ENCODE peak calls at places on chromosome 3, in eight cellular contexts. X, U, P, E, J, D, K and Q are unnamed samples.

GRCh38 chr3:57796261-57796660 is 40.2 kb downstream of the SLMAP start:
- DNase-seq in X (no peak), U (no peak), P (no peak), E (no peak), J (no peak), D (no peak), K (no peak), Q (no peak)

GRCh38 chr3:32419766-32420137 is 28.1 kb downstream of the CMTM7 start:
- DNase-seq in X (no peak), U (no peak), P (no peak), E (no peak), J (no peak), D (no peak), K (no peak), Q (no peak)

GRCh38 chr3:120348065-120348980 is 831 bp downstream of the LRRC58 start:
- DNase-seq in X (peak), U (no peak), P (no peak), E (no peak), J (no peak), D (no peak), K (no peak), Q (peak)

GRCh38 chr3:183527421-183527979 is 28.0 kb downstream of the KLHL6 start:
- DNase-seq in X (peak), U (no peak), P (no peak), E (no peak), J (no peak), D (no peak), K (no peak), Q (no peak)

GRCh38 chr3:48128779-48129178 is 59.4 kb downstream of the CDC25A start:
- DNase-seq in X (no peak), U (no peak), P (no peak), E (no peak), J (no peak), D (no peak), K (no peak), Q (no peak)

GRCh38 chr3:192169332-192169915 is 557.9 kb downstream of the FGF12 start:
- DNase-seq in X (no peak), U (no peak), P (no peak), E (no peak), J (no peak), D (no peak), K (no peak), Q (peak)

GRCh38 chr3:10015476-10015904 is 10.7 kb upstream of the FANCD2 start:
- DNase-seq in X (no peak), U (peak), P (peak), E (peak), J (no peak), D (no peak), K (peak), Q (peak)

GRCh38 chr3:190003730-190004129 is 117.0 kb downstream of the P3H2 start:
- DNase-seq in X (no peak), U (peak), P (peak), E (no peak), J (no peak), D (no peak), K (no peak), Q (peak)

GRCh38 chr3:29170894-29171582 is 109.8 kb upstream of the RBMS3 start:
- DNase-seq in X (no peak), U (no peak), P (peak), E (no peak), J (peak), D (no peak), K (no peak), Q (no peak)

GRCh38 chr3:160154033-160154432 is 71.2 kb upstream of the C3orf80 start:
- DNase-seq in X (no peak), U (no peak), P (peak), E (no peak), J (no peak), D (no peak), K (no peak), Q (peak)

DNA sequence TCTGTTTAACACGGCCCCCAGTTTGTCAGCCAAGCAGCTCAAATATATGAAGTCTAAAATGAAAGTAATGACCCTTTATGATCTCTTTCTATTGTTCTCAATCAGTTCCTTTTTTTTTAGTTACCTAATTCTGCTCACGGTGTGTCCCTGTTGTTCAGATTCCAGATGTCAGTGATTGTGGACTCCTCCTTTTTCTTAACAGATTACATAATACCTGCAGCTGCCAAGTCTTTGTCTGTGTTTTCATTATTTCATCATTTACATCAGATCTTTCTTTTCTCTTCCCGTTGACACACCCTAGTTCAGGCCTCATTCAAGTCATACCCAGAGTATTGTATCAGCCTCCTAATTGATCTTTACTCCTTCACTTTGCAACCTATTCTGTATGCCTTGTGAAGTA is 56.1 kb upstream of the SKIL start:
- DNase-seq in X (peak), U (no peak), P (peak), E (no peak), J (no peak), D (no peak), K (no peak), Q (no peak)
- TF ChIP-seq CTCF in X (no peak), U (no peak), P (no peak), E (no peak), J (no peak), D (no peak), K (no peak), Q (no peak)

GRCh38 chr3:27425896-27426565 is 56.8 kb upstream of the NEK10 start:
- DNase-seq in X (no peak), U (no peak), P (no peak), E (no peak), J (peak), D (no peak), K (no peak), Q (no peak)
- H3K4me3 ChIP-seq in X (no peak), U (no peak), P (no peak), E (no peak), J (no peak), D (no peak), K (no peak), Q (no peak)

DNA sequence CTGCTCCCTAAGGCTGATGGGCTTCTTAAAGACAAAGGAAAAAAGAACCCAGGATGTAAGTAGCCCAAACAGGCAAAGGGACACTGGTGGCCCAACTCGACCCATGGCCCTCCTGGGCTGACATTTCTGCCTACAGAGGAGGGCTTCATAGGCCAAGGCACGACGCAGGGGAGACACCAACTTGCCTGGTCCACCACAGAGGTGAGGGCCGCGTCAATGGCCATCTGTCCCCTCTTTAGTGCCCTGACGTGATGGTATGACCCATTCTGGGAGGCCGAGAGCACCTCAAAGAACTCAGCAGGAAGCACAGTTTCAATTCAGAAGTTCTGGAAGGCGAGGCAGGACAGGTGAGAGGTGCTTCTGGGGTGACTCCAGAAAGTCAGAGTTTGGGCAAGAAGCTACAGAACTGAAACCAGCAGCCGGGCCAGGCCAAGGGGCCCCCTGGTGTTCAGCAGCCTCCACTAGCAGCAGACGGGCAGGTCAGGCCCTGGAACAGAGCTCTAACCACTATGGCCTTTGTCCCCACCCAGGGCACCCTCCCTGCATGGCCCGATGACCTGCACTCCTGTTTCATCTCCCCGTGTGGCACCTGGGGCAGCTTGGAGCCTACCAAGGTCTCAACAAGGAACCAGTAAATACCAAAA is 45.1 kb downstream of the HMCES start:
- DNase-seq in X (peak), U (no peak), P (no peak), E (no peak), J (peak), D (no peak), K (no peak), Q (no peak)
- TF ChIP-seq CTCF in X (peak), U (peak), P (peak), E (no peak), J (peak), D (no peak), K (no peak), Q (no peak)

GRCh38 chr3:195859846-195860411 is 48.2 kb upstream of the MUC4 start:
- DNase-seq in X (no peak), U (no peak), P (no peak), E (no peak), J (no peak), D (no peak), K (no peak), Q (no peak)

GRCh38 chr3:195866686-195867511 is 41.5 kb downstream of the TNK2 start:
- DNase-seq in X (no peak), U (no peak), P (no peak), E (no peak), J (no peak), D (no peak), K (no peak), Q (no peak)

GRCh38 chr3:195860456-195860855 is 47.9 kb downstream of the TNK2 start:
- DNase-seq in X (no peak), U (no peak), P (no peak), E (no peak), J (no peak), D (no peak), K (no peak), Q (no peak)

GRCh38 chr3:195865752-195866151 is 42.6 kb downstream of the TNK2 start:
- DNase-seq in X (no peak), U (no peak), P (no peak), E (no peak), J (no peak), D (no peak), K (no peak), Q (no peak)

DNA sequence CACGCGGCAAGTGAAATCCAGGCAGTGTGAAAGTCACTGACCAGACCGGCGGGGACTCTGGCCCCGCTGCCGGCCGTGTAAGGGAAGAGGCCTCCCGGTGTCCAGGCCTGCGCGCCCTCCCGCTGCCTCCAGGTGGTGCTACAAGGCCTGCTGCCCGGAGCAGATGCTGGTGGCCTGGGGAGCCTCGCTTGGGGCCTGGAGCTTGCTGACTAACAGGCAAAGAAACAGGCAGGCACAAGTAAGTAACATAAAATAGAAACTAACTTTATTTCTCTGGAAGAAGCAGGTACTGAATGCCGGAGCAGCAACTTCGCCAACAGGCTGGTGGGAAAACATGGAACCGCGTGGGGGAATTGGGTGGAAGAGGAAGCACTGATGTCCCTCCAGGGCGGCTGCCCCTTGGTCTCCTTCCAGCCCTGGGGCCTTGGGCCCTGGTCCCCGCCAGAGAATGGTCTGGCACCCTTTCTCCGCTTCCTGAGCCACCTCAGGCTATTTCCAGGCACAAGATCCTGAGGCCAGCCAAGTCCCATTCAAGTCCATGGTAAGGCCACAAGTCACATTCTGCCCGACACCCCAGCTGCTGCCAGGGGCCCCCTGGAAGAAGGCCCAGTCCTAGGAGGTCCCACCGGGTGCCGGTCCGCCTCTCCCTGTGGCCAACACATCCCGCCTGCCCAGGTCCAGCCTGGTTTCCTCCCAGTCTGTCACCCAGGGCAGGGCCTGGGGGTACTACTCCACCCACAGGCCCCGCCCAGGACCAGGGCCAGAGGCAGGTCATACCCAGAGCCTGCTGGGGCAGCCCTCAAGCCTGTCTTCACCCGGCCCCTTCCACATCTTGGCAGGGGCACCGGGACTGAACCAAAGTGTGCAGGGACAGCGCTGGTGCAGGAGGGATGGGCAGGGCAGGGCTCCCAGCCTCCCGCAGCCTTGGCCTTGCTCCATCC is 45.0 kb downstream of the TNK2 start:
- DNase-seq in X (peak), U (peak), P (peak), E (peak), J (peak), D (peak), K (peak), Q (peak)
- H3K4me3 ChIP-seq in X (no peak), U (no peak), P (no peak), E (no peak), J (no peak), D (no peak), K (no peak), Q (no peak)

GRCh38 chr3:148126962-148127361 is 570.7 kb upstream of the AGTR1 start:
- DNase-seq in X (no peak), U (no peak), P (no peak), E (no peak), J (no peak), D (no peak), K (no peak), Q (no peak)

GRCh38 chr3:148131990-148132638 is 565.6 kb upstream of the AGTR1 start:
- DNase-seq in X (no peak), U (no peak), P (peak), E (no peak), J (no peak), D (no peak), K (no peak), Q (no peak)

DNA sequence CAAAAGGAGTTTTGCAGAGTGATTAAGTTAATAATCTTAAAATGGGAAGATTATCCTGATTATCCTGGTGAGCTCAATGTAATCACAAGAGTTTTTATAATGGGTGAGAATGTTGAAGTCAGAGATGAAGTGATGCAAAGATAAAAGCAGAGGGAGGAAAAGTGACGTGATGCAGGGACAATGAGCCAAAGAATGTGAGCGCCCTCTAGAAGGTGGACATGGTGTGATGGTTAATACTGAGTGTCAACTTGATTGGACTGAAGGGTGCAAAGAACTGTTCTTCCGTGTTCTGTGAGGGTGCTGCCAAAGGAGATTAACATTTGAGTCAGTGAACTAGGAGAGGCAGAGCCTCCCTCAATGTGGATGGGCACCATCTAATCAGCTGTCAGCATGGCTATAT is 569.6 kb upstream of the AGTR1 start:
- DNase-seq in X (no peak), U (no peak), P (no peak), E (no peak), J (no peak), D (no peak), K (no peak), Q (no peak)
- TF ChIP-seq CTCF in X (peak), U (no peak), P (no peak), E (no peak), J (no peak), D (no peak), K (no peak), Q (no peak)

GRCh38 chr3:133038089-133038730 is at the start of gene TMEM108:
- DNase-seq in X (no peak), U (peak), P (peak), E (peak), J (no peak), D (peak), K (peak), Q (peak)
- H3K4me3 ChIP-seq in X (no peak), U (peak), P (peak), E (peak), J (no peak), D (peak), K (peak), Q (peak)

GRCh38 chr3:21297304-21297703 is 453.7 kb downstream of the ZNF385D start:
- DNase-seq in X (no peak), U (no peak), P (no peak), E (no peak), J (no peak), D (no peak), K (no peak), Q (no peak)
- TF ChIP-seq CTCF in X (peak), U (no peak), P (no peak), E (no peak), J (no peak), D (no peak), K (no peak), Q (no peak)